ENCODE peak calls at places on chromosomes 6 and 20, in eight cellular contexts. One of them, this sample, is unnamed.

GRCh38 chr6:36029464-36029863 is 1.9 kb downstream of the MAPK14 start:
- DNase-seq in lower lobe of right lung: no peak
- DNase-seq in cardiac fibroblast: peak; percentile 86
- DNase-seq in tibial artery: no peak
- DNase-seq in epithelial cell of esophagus: peak; percentile 84
- DNase-seq in AG10803: peak; percentile 86
- DNase-seq in activated B cell treated with CpG ODN at 0.5 μM for 24 hours: no peak
- DNase-seq in foreskin fibroblast: peak; percentile 70
- DNase-seq in this sample: no peak

GRCh38 chr6:144493035-144493910 is 208.1 kb downstream of the UTRN start:
- DNase-seq in tibial artery: no peak
- DNase-seq in lower lobe of right lung: no peak
- DNase-seq in cardiac fibroblast: peak; percentile 81
- DNase-seq in AG10803: peak; percentile 18
- DNase-seq in activated B cell treated with CpG ODN at 0.5 μM for 24 hours: no peak
- DNase-seq in epithelial cell of esophagus: peak; percentile 72
- DNase-seq in foreskin fibroblast: no peak
- DNase-seq in this sample: no peak

GRCh38 chr6:1590580-1590979 is 19.1 kb upstream of the FOXC1 start:
- DNase-seq in lower lobe of right lung: no peak
- DNase-seq in AG10803: no peak
- DNase-seq in activated B cell treated with CpG ODN at 0.5 μM for 24 hours: no peak
- DNase-seq in epithelial cell of esophagus: no peak
- DNase-seq in cardiac fibroblast: no peak
- DNase-seq in foreskin fibroblast: no peak
- DNase-seq in tibial artery: peak; percentile 32
- DNase-seq in this sample: peak; percentile 50

GRCh38 chr6:90028080-90028778 is 134.0 kb downstream of the GJA10 start:
- DNase-seq in lower lobe of right lung: no peak
- DNase-seq in AG10803: no peak
- DNase-seq in epithelial cell of esophagus: no peak
- DNase-seq in activated B cell treated with CpG ODN at 0.5 μM for 24 hours: no peak
- DNase-seq in tibial artery: no peak
- DNase-seq in foreskin fibroblast: no peak
- DNase-seq in cardiac fibroblast: no peak
- DNase-seq in this sample: no peak

GRCh38 chr20:44746367-44747165 is 901 bp downstream of the KCNK15 start:
- DNase-seq in lower lobe of right lung: peak; percentile 58
- DNase-seq in foreskin fibroblast: no peak
- DNase-seq in tibial artery: no peak
- DNase-seq in epithelial cell of esophagus: no peak
- DNase-seq in cardiac fibroblast: no peak
- DNase-seq in AG10803: no peak
- DNase-seq in activated B cell treated with CpG ODN at 0.5 μM for 24 hours: no peak
- DNase-seq in this sample: no peak

GRCh38 chr6:56073315-56073714 is 174.1 kb downstream of the COL21A1 start:
- DNase-seq in foreskin fibroblast: peak; percentile 23
- DNase-seq in cardiac fibroblast: peak; percentile 95
- DNase-seq in epithelial cell of esophagus: no peak
- DNase-seq in AG10803: no peak
- DNase-seq in lower lobe of right lung: no peak
- DNase-seq in activated B cell treated with CpG ODN at 0.5 μM for 24 hours: no peak
- DNase-seq in tibial artery: no peak
- DNase-seq in this sample: no peak

GRCh38 chr6:113190170-113190569 is 667.0 kb upstream of the MARCKS start:
- DNase-seq in epithelial cell of esophagus: peak; percentile 6
- DNase-seq in lower lobe of right lung: no peak
- DNase-seq in foreskin fibroblast: no peak
- DNase-seq in tibial artery: no peak
- DNase-seq in AG10803: no peak
- DNase-seq in activated B cell treated with CpG ODN at 0.5 μM for 24 hours: no peak
- DNase-seq in cardiac fibroblast: no peak
- DNase-seq in this sample: no peak

GRCh38 chr6:21885532-21886089 is 292.1 kb downstream of the SOX4 start:
- DNase-seq in epithelial cell of esophagus: peak; percentile 84
- DNase-seq in AG10803: peak; percentile 97
- DNase-seq in activated B cell treated with CpG ODN at 0.5 μM for 24 hours: no peak
- DNase-seq in tibial artery: peak; percentile 82
- DNase-seq in cardiac fibroblast: peak; percentile 89
- DNase-seq in lower lobe of right lung: no peak
- DNase-seq in foreskin fibroblast: peak; percentile 65
- DNase-seq in this sample: peak; percentile 74

GRCh38 chr6:141463237-141463977 is 669.3 kb upstream of the GJE1 start:
- DNase-seq in lower lobe of right lung: no peak
- DNase-seq in cardiac fibroblast: peak; percentile 73
- DNase-seq in activated B cell treated with CpG ODN at 0.5 μM for 24 hours: no peak
- DNase-seq in epithelial cell of esophagus: no peak
- DNase-seq in AG10803: peak; percentile 53
- DNase-seq in tibial artery: no peak
- DNase-seq in foreskin fibroblast: no peak
- DNase-seq in this sample: no peak

GRCh38 chr6:51137777-51138176 is 319.1 kb downstream of the TFAP2B start:
- DNase-seq in foreskin fibroblast: no peak
- DNase-seq in cardiac fibroblast: no peak
- DNase-seq in lower lobe of right lung: no peak
- DNase-seq in tibial artery: no peak
- DNase-seq in epithelial cell of esophagus: no peak
- DNase-seq in activated B cell treated with CpG ODN at 0.5 μM for 24 hours: no peak
- DNase-seq in AG10803: no peak
- DNase-seq in this sample: no peak

GRCh38 chr6:129920103-129920798 is 59.1 kb upstream of the TMEM244 start:
- DNase-seq in cardiac fibroblast: peak; percentile 65
- DNase-seq in activated B cell treated with CpG ODN at 0.5 μM for 24 hours: no peak
- DNase-seq in tibial artery: no peak
- DNase-seq in epithelial cell of esophagus: peak; percentile 16
- DNase-seq in foreskin fibroblast: peak; percentile 26
- DNase-seq in AG10803: no peak
- DNase-seq in lower lobe of right lung: no peak
- DNase-seq in this sample: no peak

GRCh38 chr6:140203611-140204553 is 829.4 kb upstream of the CITED2 start:
- DNase-seq in lower lobe of right lung: no peak
- DNase-seq in activated B cell treated with CpG ODN at 0.5 μM for 24 hours: no peak
- DNase-seq in epithelial cell of esophagus: no peak
- DNase-seq in tibial artery: no peak
- DNase-seq in foreskin fibroblast: peak; percentile 36
- DNase-seq in cardiac fibroblast: peak; percentile 55
- DNase-seq in AG10803: peak; percentile 73
- DNase-seq in this sample: no peak

GRCh38 chr6:147507162-147508072 is 1.1 kb upstream of the SAMD5 start:
- DNase-seq in foreskin fibroblast: peak; percentile 10
- DNase-seq in activated B cell treated with CpG ODN at 0.5 μM for 24 hours: no peak
- DNase-seq in AG10803: no peak
- DNase-seq in epithelial cell of esophagus: peak; percentile 16
- DNase-seq in cardiac fibroblast: peak; percentile 7
- DNase-seq in lower lobe of right lung: peak; percentile 46
- DNase-seq in tibial artery: no peak
- DNase-seq in this sample: no peak

GRCh38 chr6:126033696-126034095 is 47.4 kb downstream of the TRMT11 start:
- DNase-seq in tibial artery: no peak
- DNase-seq in epithelial cell of esophagus: peak; percentile 68
- DNase-seq in activated B cell treated with CpG ODN at 0.5 μM for 24 hours: no peak
- DNase-seq in cardiac fibroblast: peak; percentile 91
- DNase-seq in foreskin fibroblast: peak; percentile 77
- DNase-seq in lower lobe of right lung: no peak
- DNase-seq in AG10803: peak; percentile 95
- DNase-seq in this sample: no peak

GRCh38 chr20:24764825-24765224 is 184.2 kb upstream of the CST7 start:
- DNase-seq in AG10803: no peak
- DNase-seq in tibial artery: peak; percentile 25
- DNase-seq in epithelial cell of esophagus: no peak
- DNase-seq in activated B cell treated with CpG ODN at 0.5 μM for 24 hours: no peak
- DNase-seq in lower lobe of right lung: no peak
- DNase-seq in cardiac fibroblast: no peak
- DNase-seq in foreskin fibroblast: no peak
- DNase-seq in this sample: peak; percentile 56

DNA sequence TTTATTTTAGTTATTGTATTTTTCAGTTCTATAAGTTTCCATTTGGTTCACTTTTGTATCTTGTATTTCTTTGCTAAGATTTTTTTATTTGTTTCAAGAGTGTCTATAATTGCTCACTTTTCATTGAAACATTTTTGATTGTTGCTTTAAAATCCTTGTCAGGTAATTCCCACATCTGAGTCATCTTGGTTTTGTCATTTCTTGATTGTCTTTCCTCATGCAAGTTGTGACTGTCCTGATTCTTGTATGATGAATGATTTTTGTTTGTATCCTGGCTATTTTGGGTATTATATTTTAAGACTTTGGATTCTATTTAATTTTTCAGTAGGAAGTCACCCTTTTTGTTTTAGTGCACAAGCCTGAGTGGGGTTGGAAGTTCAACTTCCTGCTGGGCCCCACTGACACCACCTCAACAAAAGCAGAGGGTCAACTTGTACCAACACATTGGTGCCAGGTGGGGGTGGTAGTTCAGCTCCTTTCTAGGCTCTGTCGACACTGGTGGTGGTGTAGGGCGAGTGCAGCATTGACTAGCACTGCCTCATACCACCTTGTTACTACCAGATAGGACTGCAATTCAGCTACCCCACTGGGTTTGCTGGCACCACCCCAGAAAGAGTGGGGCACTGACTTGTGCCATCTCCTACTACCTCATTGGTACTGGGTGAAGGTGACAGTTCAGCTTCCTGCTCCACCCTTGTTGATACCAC is 8.8 kb downstream of the RSPH3 start:
- DNase-seq in tibial artery: no peak
- DNase-seq in AG10803: no peak
- DNase-seq in activated B cell treated with CpG ODN at 0.5 μM for 24 hours: no peak
- DNase-seq in cardiac fibroblast: peak; percentile 38
- DNase-seq in foreskin fibroblast: no peak
- DNase-seq in lower lobe of right lung: no peak
- DNase-seq in epithelial cell of esophagus: peak; percentile 73
- DNase-seq in this sample: no peak
- TF ChIP-seq CTCF in tibial artery: no peak
- TF ChIP-seq CTCF in AG10803: no peak
- TF ChIP-seq CTCF in activated B cell treated with CpG ODN at 0.5 μM for 24 hours: no peak
- TF ChIP-seq CTCF in cardiac fibroblast: no peak
- TF ChIP-seq CTCF in foreskin fibroblast: no peak
- TF ChIP-seq CTCF in lower lobe of right lung: no peak
- TF ChIP-seq CTCF in epithelial cell of esophagus: no peak
- TF ChIP-seq CTCF in this sample: no peak

GRCh38 chr20:53916173-53916512 is 154.3 kb downstream of the BCAS1 start:
- DNase-seq in cardiac fibroblast: no peak
- DNase-seq in activated B cell treated with CpG ODN at 0.5 μM for 24 hours: no peak
- DNase-seq in foreskin fibroblast: no peak
- DNase-seq in epithelial cell of esophagus: no peak
- DNase-seq in lower lobe of right lung: no peak
- DNase-seq in AG10803: no peak
- DNase-seq in tibial artery: no peak
- DNase-seq in this sample: no peak
- TF ChIP-seq CTCF in cardiac fibroblast: no peak
- TF ChIP-seq CTCF in activated B cell treated with CpG ODN at 0.5 μM for 24 hours: no peak
- TF ChIP-seq CTCF in foreskin fibroblast: no peak
- TF ChIP-seq CTCF in epithelial cell of esophagus: no peak
- TF ChIP-seq CTCF in lower lobe of right lung: no peak
- TF ChIP-seq CTCF in AG10803: no peak
- TF ChIP-seq CTCF in tibial artery: no peak
- TF ChIP-seq CTCF in this sample: no peak

DNA sequence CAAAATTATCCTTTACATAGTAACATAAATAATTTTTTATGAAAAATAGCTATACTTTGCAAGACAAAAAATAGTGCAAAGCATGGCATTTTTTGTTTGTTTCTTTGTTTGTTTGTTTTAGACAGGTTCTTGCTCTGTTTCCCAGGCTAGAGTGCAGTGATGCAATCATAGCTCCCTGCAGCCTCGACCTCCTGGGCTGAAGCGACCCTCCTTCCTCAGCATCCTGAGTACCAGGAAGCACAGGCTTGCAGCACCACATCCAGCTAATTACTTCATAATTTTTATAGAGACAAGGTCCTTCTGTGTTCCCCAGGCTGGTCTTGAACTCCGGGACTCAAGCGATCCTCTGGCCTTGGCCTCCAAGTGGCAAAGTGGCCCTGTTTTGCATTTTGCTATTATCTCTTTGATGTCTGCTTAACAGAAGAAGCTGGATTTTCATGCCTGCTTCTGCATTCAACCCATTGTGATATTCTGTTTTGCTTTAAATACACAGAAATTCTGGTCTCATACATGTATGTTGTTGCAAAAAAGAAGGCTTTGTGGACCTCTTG is 49.4 kb upstream of the ZMYND8 start:
- DNase-seq in cardiac fibroblast: no peak
- DNase-seq in tibial artery: no peak
- DNase-seq in epithelial cell of esophagus: no peak
- DNase-seq in activated B cell treated with CpG ODN at 0.5 μM for 24 hours: no peak
- DNase-seq in foreskin fibroblast: no peak
- DNase-seq in lower lobe of right lung: no peak
- DNase-seq in AG10803: no peak
- DNase-seq in this sample: no peak
- TF ChIP-seq CTCF in cardiac fibroblast: no peak
- TF ChIP-seq CTCF in tibial artery: no peak
- TF ChIP-seq CTCF in epithelial cell of esophagus: no peak
- TF ChIP-seq CTCF in activated B cell treated with CpG ODN at 0.5 μM for 24 hours: no peak
- TF ChIP-seq CTCF in foreskin fibroblast: no peak
- TF ChIP-seq CTCF in lower lobe of right lung: no peak
- TF ChIP-seq CTCF in AG10803: no peak
- TF ChIP-seq CTCF in this sample: no peak

GRCh38 chr6:30612213-30612612 is 4.8 kb downstream of the PPP1R10 start:
- DNase-seq in tibial artery: no peak
- DNase-seq in AG10803: peak; percentile 49
- DNase-seq in cardiac fibroblast: peak; percentile 59
- DNase-seq in foreskin fibroblast: peak; percentile 39
- DNase-seq in epithelial cell of esophagus: peak; percentile 45
- DNase-seq in activated B cell treated with CpG ODN at 0.5 μM for 24 hours: no peak
- DNase-seq in lower lobe of right lung: no peak
- DNase-seq in this sample: no peak
- TF ChIP-seq CTCF in tibial artery: no peak
- TF ChIP-seq CTCF in AG10803: peak; percentile 55
- TF ChIP-seq CTCF in cardiac fibroblast: peak; percentile 36
- TF ChIP-seq CTCF in foreskin fibroblast: peak; percentile 35
- TF ChIP-seq CTCF in epithelial cell of esophagus: peak; percentile 45
- TF ChIP-seq CTCF in activated B cell treated with CpG ODN at 0.5 μM for 24 hours: no peak
- TF ChIP-seq CTCF in lower lobe of right lung: peak; percentile 21
- TF ChIP-seq CTCF in this sample: peak; percentile 54

This sample was measured in type B pancreatic cell.